ENCODE peak calls at places on chromosomes 1 and 21, in four cellular contexts. K is HCT116, Q is SK-N-SH, L is K562. E is an unnamed sample.

GRCh38 chr1:235101558-235102258 is 26.9 kb downstream of the TOMM20 start:
- DNase-seq in L (no peak), Q (no peak), K (no peak), E (no peak)

GRCh38 chr1:228270032-228270431 is 62.2 kb downstream of the OBSCN start:
- DNase-seq in L (no peak), K (no peak), Q (no peak), E (no peak)

GRCh38 chr1:15756143-15757015 is 2.2 kb upstream of the FBLIM1 start:
- DNase-seq in L (no peak), K (no peak), Q (no peak), E (no peak)

GRCh38 chr1:55443175-55443933 is 228.2 kb upstream of the USP24 start:
- DNase-seq in K (peak; percentile 60), L (no peak), Q (no peak), E (no peak)

GRCh38 chr21:34630536-34631143 is 15.7 kb upstream of the RCAN1 start:
- DNase-seq in L (peak; percentile 76), K (peak; percentile 45), Q (peak; percentile 63), E (peak; percentile 33)

GRCh38 chr1:156693858-156694562 is 11.4 kb downstream of the CRABP2 start:
- DNase-seq in K (no peak), Q (no peak), L (peak; percentile 91), E (no peak)

GRCh38 chr21:34878501-34878900 is 170.6 kb downstream of the RUNX1 start:
- DNase-seq in K (no peak), Q (no peak), L (no peak), E (no peak)

GRCh38 chr21:18772876-18773275 is 369.3 kb upstream of the TMPRSS15 start:
- DNase-seq in K (no peak), L (no peak), Q (no peak), E (no peak)

GRCh38 chr1:53142226-53142853 is at the start of gene SLC1A7:
- DNase-seq in L (no peak), K (no peak), Q (no peak), E (no peak)

GRCh38 chr1:153928776-153929432 is 6.1 kb upstream of the GATAD2B start:
- DNase-seq in K (no peak), Q (peak; percentile 82), L (no peak), E (no peak)
- TF ChIP-seq ZBTB33 in K (no peak), Q (no peak), L (no peak), E (no peak)

DNA sequence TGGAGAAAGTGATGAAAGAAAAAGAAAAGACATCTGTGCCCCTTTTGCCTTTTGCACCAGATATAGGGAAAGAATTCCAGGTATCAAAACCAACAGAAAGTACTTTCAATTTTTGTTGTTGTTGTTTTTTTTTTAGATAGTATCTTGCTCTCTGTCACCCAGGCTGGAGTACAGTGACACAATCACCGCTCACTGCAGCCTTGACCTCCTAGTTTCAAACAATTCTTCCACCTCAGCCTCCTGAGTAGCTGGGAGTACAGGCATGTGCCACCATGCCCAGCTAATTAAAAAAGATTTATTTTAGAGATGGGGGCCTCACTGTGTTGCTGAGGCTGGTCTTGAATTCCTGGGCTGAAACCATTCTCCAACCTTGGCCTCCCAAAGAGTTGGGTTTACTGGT is 31.3 kb upstream of the IVNS1ABP start:
- DNase-seq in L (no peak), K (no peak), Q (no peak), E (no peak)
- H3K4me2 ChIP-seq in L (no peak overlapping the region), K (no peak overlapping the region), Q (no peak overlapping the region), E (no peak overlapping the region)

GRCh38 chr1:116191294-116191693 is 80.1 kb downstream of the MAB21L3 start:
- DNase-seq in L (no peak), Q (no peak), K (no peak), E (no peak)

GRCh38 chr1:116193768-116194167 is 82.6 kb downstream of the MAB21L3 start:
- DNase-seq in Q (no peak), L (no peak), K (no peak), E (no peak)

GRCh38 chr1:116189481-116189880 is 78.3 kb downstream of the MAB21L3 start:
- DNase-seq in Q (no peak), K (no peak), L (no peak), E (no peak)

GRCh38 chr1:116194592-116194991 is 83.4 kb downstream of the MAB21L3 start:
- DNase-seq in K (no peak), Q (no peak), L (no peak), E (no peak)

GRCh38 chr1:116195077-116195868 is 84.1 kb downstream of the MAB21L3 start:
- DNase-seq in K (no peak), Q (no peak), L (no peak), E (no peak)
- TF ChIP-seq ZBTB33 in K (no peak), Q (no peak), L (no peak), E (no peak)

DNA sequence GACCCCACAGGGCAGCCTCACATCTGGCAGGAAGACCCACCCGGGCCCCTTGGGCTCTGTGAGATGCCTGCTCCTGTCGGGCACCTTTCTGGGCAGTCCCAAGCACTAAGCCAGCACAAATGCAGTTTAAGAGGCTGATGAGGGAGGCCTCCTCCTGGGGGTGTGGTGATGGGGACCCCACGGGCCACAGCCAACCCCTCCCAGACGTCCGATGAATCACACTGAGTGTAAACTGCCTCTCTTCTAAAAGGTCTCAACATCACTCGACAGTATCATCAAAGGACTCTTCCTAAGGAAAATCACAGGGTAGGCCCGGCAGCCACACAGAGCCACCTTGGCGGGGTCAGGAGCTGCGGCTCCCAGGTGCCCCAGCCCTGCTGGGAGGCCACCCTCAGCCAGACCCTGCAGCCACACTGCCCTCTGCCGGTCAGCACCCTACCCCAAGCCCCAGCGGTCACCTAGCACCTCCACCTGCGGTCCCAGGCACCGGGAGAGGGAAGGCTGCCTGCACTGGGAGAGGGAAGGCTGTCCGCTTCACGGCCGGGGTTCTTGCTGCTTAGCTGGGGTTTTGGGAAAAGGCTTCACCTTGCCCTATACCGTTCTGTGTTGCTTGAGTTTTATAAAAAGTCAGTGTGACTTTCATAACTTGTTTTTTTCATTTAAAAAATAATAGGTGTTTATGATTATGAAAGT is 3.8 kb upstream of the PRKCZ start:
- DNase-seq in L (peak; percentile 88), K (peak; percentile 57), Q (peak; percentile 81), E (no peak)
- H3K4me2 ChIP-seq in L (no peak overlapping the region), K (no peak overlapping the region), Q (no peak overlapping the region), E (no peak overlapping the region)

GRCh38 chr1:12019858-12020509 is 686 bp downstream of the MIIP start:
- DNase-seq in K (no peak), Q (no peak), L (no peak), E (no peak)
- TF ChIP-seq ZBTB33 in K (no peak), Q (no peak), L (no peak), E (no peak)

GRCh38 chr1:89518116-89518780 is 6.4 kb upstream of the LRRC8B start:
- DNase-seq in Q (no peak), K (no peak), L (no peak), E (no peak)
- H3K4me2 ChIP-seq in Q (no peak overlapping the region), K (no peak overlapping the region), L (no peak overlapping the region), E (no peak overlapping the region)

GRCh38 chr1:209886219-209886536 is 51.8 kb upstream of the SYT14 start:
- DNase-seq in K (no peak), Q (no peak), L (no peak), E (no peak)
- TF ChIP-seq ZBTB33 in K (no peak), Q (no peak), L (no peak), E (no peak)

GRCh38 chr1:174550296-174550695 is 102.5 kb downstream of the GPR52 start:
- DNase-seq in L (no peak), Q (no peak), K (no peak), E (no peak)
- H3K4me2 ChIP-seq in L (no peak overlapping the region), Q (no peak overlapping the region), K (no peak overlapping the region), E (no peak overlapping the region)

DNA sequence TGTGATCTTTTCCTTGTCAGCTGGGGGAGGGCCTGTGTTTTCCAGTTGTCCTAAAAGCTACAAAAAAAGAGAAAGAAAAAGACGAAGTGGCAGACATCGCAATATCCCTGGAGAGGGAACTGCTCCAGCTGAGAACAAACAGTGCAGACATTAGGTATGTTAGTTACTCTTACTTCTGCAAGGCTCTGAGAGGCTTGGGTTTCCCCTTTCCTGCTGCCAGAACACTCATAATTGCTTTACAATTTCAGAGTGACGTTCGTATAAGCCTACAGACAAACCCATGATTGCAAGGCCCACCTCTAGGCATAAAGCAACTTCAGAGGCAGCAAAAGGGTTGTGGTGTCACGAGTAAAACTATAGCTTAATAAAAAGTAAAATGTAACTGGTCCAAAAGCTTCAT is 31.1 kb downstream of the CD160 start:
- DNase-seq in Q (no peak), L (no peak), K (no peak), E (no peak)
- TF ChIP-seq ZBTB33 in Q (no peak), L (no peak), K (no peak), E (no peak)

DNA sequence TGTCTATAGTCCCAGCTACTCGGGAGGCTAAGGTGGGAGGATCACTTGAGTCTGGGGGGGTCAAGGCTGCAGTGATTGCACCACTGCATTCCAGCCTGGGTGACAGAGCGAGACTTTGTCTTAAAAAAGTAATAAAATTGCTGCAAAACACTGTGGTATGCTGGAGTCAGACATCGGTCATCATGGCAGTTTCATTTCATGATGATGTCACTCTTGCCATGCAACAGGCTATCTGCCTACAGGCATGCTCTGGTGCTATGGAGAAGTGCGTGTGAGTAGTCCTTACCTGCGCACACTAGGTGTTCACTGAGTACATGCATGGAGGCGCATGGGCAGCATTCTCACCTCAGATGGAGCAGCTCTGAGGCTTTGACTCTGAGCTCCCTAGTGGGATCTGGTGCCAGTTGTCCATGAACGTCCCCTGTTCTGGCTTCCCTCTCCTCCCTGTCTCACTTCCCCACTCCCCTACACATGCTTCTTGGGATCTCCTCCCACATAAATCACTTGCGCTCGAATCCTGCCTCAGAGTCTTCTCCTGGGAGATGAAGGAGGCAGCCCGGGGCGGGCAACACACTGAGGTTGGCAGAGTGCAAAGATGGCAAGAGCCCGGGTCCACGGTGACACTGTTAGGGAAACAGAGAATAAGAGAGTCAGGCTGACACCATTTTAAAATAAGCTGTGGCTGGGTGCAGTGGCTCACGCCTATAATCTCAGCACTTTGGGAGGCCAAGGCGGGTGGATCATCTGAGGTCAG is 10.4 kb upstream of the CELA3B start:
- DNase-seq in L (no peak), Q (no peak), K (no peak), E (no peak)
- H3K4me2 ChIP-seq in L (no peak overlapping the region), Q (no peak overlapping the region), K (no peak overlapping the region), E (no peak overlapping the region)

E was measured in GM12878.